ENCODE peak calls at places on chromosomes 5 and 9, in four cellular contexts. E is IMR-90, Y is endothelial cell of umbilical vein, A is K562. R is an unnamed sample.

GRCh38 chr5:169637085-169637855 is at the start of gene DOCK2:
- DNase-seq in E (no peak), Y (no peak), A (peak; percentile 31), R (no peak)

GRCh38 chr9:132994410-132995120 is 16.1 kb downstream of the GFI1B start:
- DNase-seq in E (peak; percentile 57), Y (no peak), A (peak; percentile 74), R (peak; percentile 69)

GRCh38 chr5:39260095-39260494 is 40.7 kb upstream of the FYB1 start:
- DNase-seq in E (no peak), Y (no peak), A (no peak), R (no peak)

GRCh38 chr9:100774962-100775361 is 197.1 kb downstream of the CAVIN4 start:
- DNase-seq in E (no peak), Y (no peak), A (no peak), R (no peak)

GRCh38 chr5:138139776-138140080 is 500 bp upstream of the NME5 start:
- DNase-seq in E (no peak), Y (no peak), A (no peak), R (no peak)

GRCh38 chr5:61306531-61307195 is 25.4 kb upstream of the ZSWIM6 start:
- DNase-seq in E (peak; percentile 93), Y (no peak), A (no peak), R (no peak)

GRCh38 chr5:9288234-9288633 is 257.6 kb downstream of the SEMA5A start:
- DNase-seq in E (no peak), Y (no peak), A (no peak), R (no peak)

GRCh38 chr5:67160985-67161384 is 35.6 kb downstream of the CD180 start:
- DNase-seq in E (peak; percentile 57), Y (no peak), A (no peak), R (peak; percentile 48)

GRCh38 chr5:158406884-158407790 is 548.2 kb upstream of the CLINT1 start:
- DNase-seq in E (peak; percentile 74), Y (peak; percentile 53), A (no peak), R (peak; percentile 33)

GRCh38 chr5:147432323-147432722 is 77.5 kb downstream of the DPYSL3 start:
- DNase-seq in E (no peak), Y (no peak), A (no peak), R (no peak)

GRCh38 chr5:1515311-1515920 is 8.3 kb downstream of the LPCAT1 start:
- DNase-seq in E (no peak), Y (no peak), A (peak; percentile 60), R (no peak)

GRCh38 chr9:115220339-115221009 is 102.5 kb upstream of the TNC start:
- DNase-seq in E (peak; percentile 42), Y (no peak), A (no peak), R (peak; percentile 82)

GRCh38 chr9:88923653-88924284 is 67.5 kb upstream of the S1PR3 start:
- DNase-seq in E (no peak), Y (no peak), A (no peak), R (no peak)

GRCh38 chr5:99945706-99946442 is 589.3 kb upstream of the FAM174A start:
- DNase-seq in E (no peak), Y (no peak), A (no peak), R (no peak)

GRCh38 chr9:131467214-131467935 is 35.3 kb upstream of the POMT1 start:
- DNase-seq in E (no peak), Y (no peak), A (no peak), R (no peak)

GRCh38 chr9:18666987-18667772 is 193.2 kb downstream of the ADAMTSL1 start:
- DNase-seq in E (peak; percentile 43), Y (no peak), A (no peak), R (no peak)

GRCh38 chr5:83487155-83487554 is 15.6 kb downstream of the VCAN start:
- DNase-seq in E (peak; percentile 34), Y (no peak), A (no peak), R (no peak)

GRCh38 chr5:122252319-122252718 is 59.7 kb upstream of the SNCAIP start:
- DNase-seq in E (peak; percentile 19), Y (no peak), A (no peak), R (no peak)

DNA sequence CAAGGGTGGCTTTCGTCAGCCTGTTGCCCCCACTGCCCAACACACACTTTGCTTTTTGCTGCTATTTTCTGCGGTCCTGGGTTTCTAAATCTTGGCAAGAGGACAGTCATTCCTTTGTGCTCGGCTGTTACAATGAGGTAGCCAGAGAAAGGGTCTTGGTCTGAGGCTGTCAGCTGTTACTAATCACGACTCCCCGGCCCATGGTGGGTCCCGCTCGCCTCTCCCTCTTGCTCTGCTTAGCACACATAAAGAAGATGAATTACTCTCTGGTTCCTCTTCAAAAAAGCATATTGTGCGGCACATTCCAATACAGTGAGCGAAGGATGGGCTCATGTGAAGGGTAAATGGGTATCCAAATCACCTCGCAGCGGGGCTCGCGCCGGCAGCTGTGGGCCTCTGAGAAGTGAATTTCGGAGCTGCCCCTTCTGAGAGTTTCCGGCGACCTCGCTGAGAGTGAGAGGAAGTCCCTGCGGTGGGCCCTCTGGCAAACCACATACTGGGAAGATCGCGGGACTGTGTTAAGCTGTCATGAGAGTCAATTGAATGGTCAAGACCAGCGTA is 56.0 kb downstream of the SLC1A3 start:
- DNase-seq in E (no peak), Y (no peak), A (no peak), R (no peak)
- H3K9me1 ChIP-seq in E (peaks cover 5% of the 10 kb centered on the region), Y (no peaks in the 10 kb centered on the region), A (no peaks in the 10 kb centered on the region), R (no peaks in the 10 kb centered on the region)

DNA sequence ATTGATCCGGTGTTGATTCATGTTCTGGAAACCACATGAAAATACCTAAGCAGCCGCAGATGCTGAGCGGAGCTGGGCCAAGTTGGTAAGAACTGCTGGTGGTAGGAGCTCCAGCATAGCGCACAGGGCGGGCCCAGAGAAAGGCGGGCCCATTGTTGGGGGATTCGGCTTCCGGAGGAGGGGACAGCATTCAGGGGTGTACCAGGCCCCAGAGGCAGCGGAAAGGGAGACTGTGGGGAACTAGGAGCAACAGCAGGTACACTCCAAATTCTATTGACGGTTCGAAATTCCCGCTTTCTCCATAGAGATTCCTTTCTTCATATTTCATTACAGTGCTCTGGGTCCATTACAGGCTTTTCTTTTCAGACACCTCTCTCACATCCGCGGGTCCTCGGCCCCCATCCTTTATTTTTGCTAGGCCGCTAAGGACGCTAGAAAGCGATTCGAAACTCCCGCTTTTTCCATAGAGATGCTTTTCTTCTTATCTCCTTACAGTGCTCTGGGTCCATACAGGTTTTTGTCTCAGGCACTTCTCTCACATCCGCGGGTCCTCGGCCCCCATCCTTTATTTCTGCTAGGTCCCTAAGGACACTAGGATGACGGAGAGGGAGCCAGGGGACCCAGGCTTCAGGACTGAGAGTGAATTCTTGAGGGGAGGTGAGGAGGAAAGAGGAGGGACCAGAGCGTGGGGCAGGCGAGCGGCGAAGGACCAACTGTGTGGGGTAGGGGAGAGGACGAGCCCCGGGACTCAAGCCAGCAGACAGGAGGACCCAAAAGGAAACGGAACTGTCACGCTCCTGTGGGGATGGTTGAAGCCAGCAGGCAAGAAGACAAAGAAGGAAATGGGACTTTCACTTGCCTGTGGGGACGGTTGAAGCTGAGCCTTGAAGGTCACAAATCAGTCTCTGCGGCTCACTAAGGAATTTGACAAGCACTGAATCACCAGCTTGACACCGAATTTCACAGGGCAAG is at the start of gene CCDC152:
- DNase-seq in E (peak; percentile 3), Y (no peak), A (peak; percentile 11), R (no peak)
- H3K4me2 ChIP-seq in E (peak within 1 kb of the TSS; percentile 92), Y (peak within 1 kb of the TSS; percentile 43), A (peak within 1 kb of the TSS; percentile 81), R (peak within 1 kb of the TSS; percentile 17)

GRCh38 chr5:108415726-108416125 is 33.8 kb upstream of the FBXL17 start:
- DNase-seq in E (no peak), Y (no peak), A (no peak), R (no peak)
- H3K9me1 ChIP-seq in E (no peaks in the 10 kb centered on the region), Y (no peaks in the 10 kb centered on the region), A (no peaks in the 10 kb centered on the region), R (no peaks in the 10 kb centered on the region)

GRCh38 chr9:136345281-136346156 is 18.0 kb downstream of the DNLZ start:
- DNase-seq in E (no peak), Y (peak; percentile 35), A (peak; percentile 79), R (no peak)

GRCh38 chr9:136346157-136346481 is 17.4 kb downstream of the DNLZ start:
- DNase-seq in E (no peak), Y (no peak), A (no peak), R (no peak)

GRCh38 chr9:136343121-136343883 is 16.0 kb downstream of the GPSM1 start:
- DNase-seq in E (no peak), Y (no peak), A (no peak), R (no peak)

GRCh38 chr9:136343884-136344269 is 16.5 kb downstream of the GPSM1 start:
- DNase-seq in E (no peak), Y (no peak), A (no peak), R (no peak)

DNA sequence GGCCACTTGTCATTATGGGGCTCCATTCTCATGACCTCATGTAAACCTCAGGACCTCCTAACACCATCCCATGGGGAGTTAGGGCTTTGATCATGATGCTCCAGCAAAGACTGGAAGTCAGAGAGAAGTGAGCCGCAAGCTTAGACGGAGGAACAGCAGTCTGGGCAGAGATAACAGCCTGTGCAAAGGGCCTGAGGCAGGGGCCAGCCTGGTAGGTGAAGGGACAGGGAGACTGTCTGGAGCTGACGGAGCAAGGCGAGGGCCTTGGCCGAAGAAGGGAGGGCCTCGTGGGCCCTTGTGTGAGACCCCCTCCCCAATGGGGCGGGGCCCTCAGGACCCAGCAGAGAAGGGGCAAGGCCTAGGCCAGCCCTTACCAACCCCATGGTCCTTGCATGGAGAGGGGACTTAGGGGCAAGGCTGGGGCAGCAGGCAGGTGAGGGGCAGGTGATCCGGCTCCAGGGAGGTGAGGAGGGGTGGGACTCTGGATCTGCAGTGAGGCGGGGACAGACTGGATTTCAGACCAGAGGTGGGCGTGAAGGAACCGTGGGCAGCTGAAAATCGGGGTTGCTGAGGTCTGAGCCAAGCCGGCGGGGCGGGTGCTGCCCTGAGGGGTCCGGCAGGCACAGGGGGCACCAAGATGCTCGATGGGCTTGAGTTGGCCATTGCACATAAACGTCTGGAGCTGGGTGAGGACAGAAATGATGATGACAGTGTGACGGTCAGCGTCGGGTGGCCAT is 17.4 kb downstream of the GPSM1 start:
- DNase-seq in E (no peak), Y (no peak), A (no peak), R (no peak)
- H3K4me2 ChIP-seq in E (no peak overlapping the region), Y (no peak overlapping the region), A (no peak overlapping the region), R (no peak overlapping the region)

GRCh38 chr5:75963554-75963953 is 119.6 kb upstream of the SV2C start:
- DNase-seq in E (no peak), Y (no peak), A (no peak), R (no peak)

GRCh38 chr5:75964008-75964407 is 119.2 kb upstream of the SV2C start:
- DNase-seq in E (no peak), Y (no peak), A (no peak), R (no peak)

GRCh38 chr5:75965292-75965691 is 117.9 kb upstream of the SV2C start:
- DNase-seq in E (no peak), Y (no peak), A (no peak), R (no peak)

GRCh38 chr5:75961814-75962213 is 121.4 kb upstream of the SV2C start:
- DNase-seq in E (no peak), Y (no peak), A (no peak), R (no peak)
- H3K9me1 ChIP-seq in E (no peaks in the 10 kb centered on the region), Y (no peaks in the 10 kb centered on the region), A (no peaks in the 10 kb centered on the region), R (no peaks in the 10 kb centered on the region)